ENCODE peak calls at places on chromosomes 6 and 20, in seven cellular contexts. One of them, this sample, is unnamed.

GRCh38 chr6:16103708-16104107 is 25.2 kb upstream of the MYLIP start:
- DNase-seq in neuronal stem cell: no peak
- DNase-seq in astrocyte of the spinal cord: no peak
- DNase-seq in heart left ventricle: no peak
- DNase-seq in cardiac muscle cell: no peak
- DNase-seq in adrenal gland: no peak
- DNase-seq in GM12865: no peak
- DNase-seq in this sample: no peak

GRCh38 chr6:39653631-39654030 is 71.6 kb downstream of the KIF6 start:
- DNase-seq in neuronal stem cell: no peak
- DNase-seq in astrocyte of the spinal cord: no peak
- DNase-seq in heart left ventricle: no peak
- DNase-seq in cardiac muscle cell: no peak
- DNase-seq in adrenal gland: no peak
- DNase-seq in GM12865: no peak
- DNase-seq in this sample: no peak

GRCh38 chr6:132282696-132283095 is 118.6 kb downstream of the MOXD1 start:
- DNase-seq in neuronal stem cell: no peak
- DNase-seq in astrocyte of the spinal cord: no peak
- DNase-seq in heart left ventricle: no peak
- DNase-seq in cardiac muscle cell: no peak
- DNase-seq in adrenal gland: no peak
- DNase-seq in GM12865: no peak
- DNase-seq in this sample: no peak

GRCh38 chr6:4587171-4587570 is 189.0 kb upstream of the CDYL start:
- DNase-seq in neuronal stem cell: no peak
- DNase-seq in astrocyte of the spinal cord: no peak
- DNase-seq in heart left ventricle: no peak
- DNase-seq in cardiac muscle cell: peak; percentile 31
- DNase-seq in adrenal gland: no peak
- DNase-seq in GM12865: no peak
- DNase-seq in this sample: no peak

GRCh38 chr6:90045535-90045934 is 151.3 kb downstream of the GJA10 start:
- DNase-seq in neuronal stem cell: no peak
- DNase-seq in astrocyte of the spinal cord: peak; percentile 53
- DNase-seq in heart left ventricle: no peak
- DNase-seq in cardiac muscle cell: no peak
- DNase-seq in adrenal gland: no peak
- DNase-seq in GM12865: no peak
- DNase-seq in this sample: no peak

GRCh38 chr6:127119361-127120108 is 1.1 kb downstream of the RSPO3 start:
- DNase-seq in neuronal stem cell: peak; percentile 21
- DNase-seq in astrocyte of the spinal cord: no peak
- DNase-seq in heart left ventricle: no peak
- DNase-seq in cardiac muscle cell: no peak
- DNase-seq in adrenal gland: no peak
- DNase-seq in GM12865: peak; percentile 54
- DNase-seq in this sample: peak; percentile 28

GRCh38 chr20:17896247-17896723 is 72.3 kb downstream of the SNX5 start:
- DNase-seq in neuronal stem cell: no peak
- DNase-seq in astrocyte of the spinal cord: no peak
- DNase-seq in heart left ventricle: no peak
- DNase-seq in cardiac muscle cell: peak; percentile 25
- DNase-seq in adrenal gland: peak; percentile 73
- DNase-seq in GM12865: no peak
- DNase-seq in this sample: no peak

GRCh38 chr6:81465859-81466258 is 286.6 kb downstream of the TENT5A start:
- DNase-seq in neuronal stem cell: peak; percentile 1
- DNase-seq in astrocyte of the spinal cord: peak; percentile 30
- DNase-seq in heart left ventricle: no peak
- DNase-seq in cardiac muscle cell: peak; percentile 48
- DNase-seq in adrenal gland: no peak
- DNase-seq in GM12865: peak; percentile 4
- DNase-seq in this sample: peak; percentile 36

GRCh38 chr6:26243132-26243531 is 121.9 kb upstream of the BTN3A2 start:
- DNase-seq in neuronal stem cell: no peak
- DNase-seq in astrocyte of the spinal cord: no peak
- DNase-seq in heart left ventricle: no peak
- DNase-seq in cardiac muscle cell: no peak
- DNase-seq in adrenal gland: no peak
- DNase-seq in GM12865: no peak
- DNase-seq in this sample: no peak

GRCh38 chr20:63755933-63756647 is 16.5 kb downstream of the SLC2A4RG start:
- DNase-seq in neuronal stem cell: no peak
- DNase-seq in astrocyte of the spinal cord: no peak
- DNase-seq in heart left ventricle: no peak
- DNase-seq in cardiac muscle cell: no peak
- DNase-seq in adrenal gland: no peak
- DNase-seq in GM12865: no peak
- DNase-seq in this sample: no peak

GRCh38 chr6:127177929-127178231 is 59.4 kb downstream of the RSPO3 start:
- DNase-seq in neuronal stem cell: no peak
- DNase-seq in astrocyte of the spinal cord: no peak
- DNase-seq in heart left ventricle: no peak
- DNase-seq in cardiac muscle cell: no peak
- DNase-seq in adrenal gland: no peak
- DNase-seq in GM12865: no peak
- DNase-seq in this sample: no peak

GRCh38 chr6:156703719-156704118 is 73.5 kb upstream of the ARID1B start:
- DNase-seq in neuronal stem cell: no peak
- DNase-seq in astrocyte of the spinal cord: no peak
- DNase-seq in heart left ventricle: no peak
- DNase-seq in cardiac muscle cell: peak; percentile 63
- DNase-seq in adrenal gland: no peak
- DNase-seq in GM12865: no peak
- DNase-seq in this sample: no peak

GRCh38 chr20:63070301-63070625 is 63.5 kb upstream of the BHLHE23 start:
- DNase-seq in neuronal stem cell: no peak
- DNase-seq in astrocyte of the spinal cord: no peak
- DNase-seq in heart left ventricle: peak; percentile 19
- DNase-seq in cardiac muscle cell: no peak
- DNase-seq in adrenal gland: no peak
- DNase-seq in GM12865: no peak
- DNase-seq in this sample: no peak

GRCh38 chr6:168937061-168937460 is 316.6 kb downstream of the THBS2 start:
- DNase-seq in neuronal stem cell: no peak
- DNase-seq in astrocyte of the spinal cord: no peak
- DNase-seq in heart left ventricle: no peak
- DNase-seq in cardiac muscle cell: no peak
- DNase-seq in adrenal gland: no peak
- DNase-seq in GM12865: no peak
- DNase-seq in this sample: no peak

GRCh38 chr6:31738048-31738979 is 1.5 kb upstream of the MSH5 start:
- DNase-seq in neuronal stem cell: peak; percentile 27
- DNase-seq in astrocyte of the spinal cord: peak; percentile 91
- DNase-seq in heart left ventricle: peak; percentile 56
- DNase-seq in cardiac muscle cell: peak; percentile 92
- DNase-seq in adrenal gland: peak; percentile 37
- DNase-seq in GM12865: peak; percentile 90
- DNase-seq in this sample: no peak

GRCh38 chr6:30931959-30932645 is at the start of gene SFTA2:
- DNase-seq in neuronal stem cell: no peak
- DNase-seq in astrocyte of the spinal cord: no peak
- DNase-seq in heart left ventricle: no peak
- DNase-seq in cardiac muscle cell: no peak
- DNase-seq in adrenal gland: no peak
- DNase-seq in GM12865: no peak
- DNase-seq in this sample: no peak

GRCh38 chr6:88629838-88630462 is 333.5 kb downstream of the RNGTT start:
- DNase-seq in neuronal stem cell: peak; percentile 3
- DNase-seq in astrocyte of the spinal cord: peak; percentile 52
- DNase-seq in heart left ventricle: no peak
- DNase-seq in cardiac muscle cell: no peak
- DNase-seq in adrenal gland: no peak
- DNase-seq in GM12865: peak; percentile 69
- DNase-seq in this sample: no peak

GRCh38 chr6:131134220-131134831 is 941 bp upstream of the AKAP7 start:
- DNase-seq in neuronal stem cell: no peak
- DNase-seq in astrocyte of the spinal cord: no peak
- DNase-seq in heart left ventricle: no peak
- DNase-seq in cardiac muscle cell: no peak
- DNase-seq in adrenal gland: no peak
- DNase-seq in GM12865: no peak
- DNase-seq in this sample: no peak
- H3K4me3 ChIP-seq in neuronal stem cell: peak overlapping the region; percentile 51
- H3K4me3 ChIP-seq in astrocyte of the spinal cord: no peak overlapping the region
- H3K4me3 ChIP-seq in heart left ventricle: no peak overlapping the region
- H3K4me3 ChIP-seq in cardiac muscle cell: peak overlapping the region; percentile 35
- H3K4me3 ChIP-seq in adrenal gland: no peak overlapping the region
- H3K4me3 ChIP-seq in GM12865: no peak overlapping the region
- H3K4me3 ChIP-seq in this sample: no peak overlapping the region

DNA sequence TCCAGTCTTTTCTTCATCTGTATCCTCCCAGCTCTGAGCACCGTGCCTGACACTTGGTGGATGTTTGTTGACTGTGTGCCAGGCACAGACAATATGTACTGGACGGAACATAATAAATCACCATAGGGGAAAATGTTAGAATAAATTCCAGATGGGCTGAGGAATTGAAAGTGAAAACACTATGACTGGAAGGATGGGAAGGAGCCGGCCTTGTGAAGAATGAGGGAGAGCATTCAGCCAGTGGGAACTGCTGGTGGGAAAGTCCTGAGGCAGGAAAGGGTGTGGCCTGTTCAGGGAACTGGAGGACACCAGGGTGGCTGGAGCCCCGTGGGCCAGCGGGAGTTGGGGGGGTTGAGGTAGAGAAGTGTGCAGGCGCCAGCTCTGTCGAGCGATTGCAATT is 75.4 kb downstream of the MTHFD1L start:
- DNase-seq in neuronal stem cell: no peak
- DNase-seq in astrocyte of the spinal cord: peak; percentile 61
- DNase-seq in heart left ventricle: no peak
- DNase-seq in cardiac muscle cell: no peak
- DNase-seq in adrenal gland: peak; percentile 40
- DNase-seq in GM12865: no peak
- DNase-seq in this sample: no peak
- H3K4me3 ChIP-seq in neuronal stem cell: no peak overlapping the region
- H3K4me3 ChIP-seq in astrocyte of the spinal cord: no peak overlapping the region
- H3K4me3 ChIP-seq in heart left ventricle: no peak overlapping the region
- H3K4me3 ChIP-seq in cardiac muscle cell: no peak overlapping the region
- H3K4me3 ChIP-seq in adrenal gland: no peak overlapping the region
- H3K4me3 ChIP-seq in GM12865: no peak overlapping the region
- H3K4me3 ChIP-seq in this sample: no peak overlapping the region

GRCh38 chr6:106808758-106809157 is 165.8 kb downstream of the CD24 start:
- DNase-seq in neuronal stem cell: no peak
- DNase-seq in astrocyte of the spinal cord: no peak
- DNase-seq in heart left ventricle: no peak
- DNase-seq in cardiac muscle cell: no peak
- DNase-seq in adrenal gland: no peak
- DNase-seq in GM12865: no peak
- DNase-seq in this sample: no peak

GRCh38 chr6:106807946-106808611 is 166.4 kb downstream of the CD24 start:
- DNase-seq in neuronal stem cell: no peak
- DNase-seq in astrocyte of the spinal cord: no peak
- DNase-seq in heart left ventricle: no peak
- DNase-seq in cardiac muscle cell: no peak
- DNase-seq in adrenal gland: no peak
- DNase-seq in GM12865: no peak
- DNase-seq in this sample: no peak

GRCh38 chr6:106805771-106806170 is 168.8 kb downstream of the CD24 start:
- DNase-seq in neuronal stem cell: no peak
- DNase-seq in astrocyte of the spinal cord: no peak
- DNase-seq in heart left ventricle: no peak
- DNase-seq in cardiac muscle cell: no peak
- DNase-seq in adrenal gland: no peak
- DNase-seq in GM12865: no peak
- DNase-seq in this sample: no peak

GRCh38 chr6:106811088-106811686 is 163.3 kb downstream of the CD24 start:
- DNase-seq in neuronal stem cell: no peak
- DNase-seq in astrocyte of the spinal cord: no peak
- DNase-seq in heart left ventricle: no peak
- DNase-seq in cardiac muscle cell: no peak
- DNase-seq in adrenal gland: no peak
- DNase-seq in GM12865: no peak
- DNase-seq in this sample: no peak
- H3K4me3 ChIP-seq in neuronal stem cell: no peak overlapping the region
- H3K4me3 ChIP-seq in astrocyte of the spinal cord: no peak overlapping the region
- H3K4me3 ChIP-seq in heart left ventricle: no peak overlapping the region
- H3K4me3 ChIP-seq in cardiac muscle cell: no peak overlapping the region
- H3K4me3 ChIP-seq in adrenal gland: no peak overlapping the region
- H3K4me3 ChIP-seq in GM12865: no peak overlapping the region
- H3K4me3 ChIP-seq in this sample: no peak overlapping the region

DNA sequence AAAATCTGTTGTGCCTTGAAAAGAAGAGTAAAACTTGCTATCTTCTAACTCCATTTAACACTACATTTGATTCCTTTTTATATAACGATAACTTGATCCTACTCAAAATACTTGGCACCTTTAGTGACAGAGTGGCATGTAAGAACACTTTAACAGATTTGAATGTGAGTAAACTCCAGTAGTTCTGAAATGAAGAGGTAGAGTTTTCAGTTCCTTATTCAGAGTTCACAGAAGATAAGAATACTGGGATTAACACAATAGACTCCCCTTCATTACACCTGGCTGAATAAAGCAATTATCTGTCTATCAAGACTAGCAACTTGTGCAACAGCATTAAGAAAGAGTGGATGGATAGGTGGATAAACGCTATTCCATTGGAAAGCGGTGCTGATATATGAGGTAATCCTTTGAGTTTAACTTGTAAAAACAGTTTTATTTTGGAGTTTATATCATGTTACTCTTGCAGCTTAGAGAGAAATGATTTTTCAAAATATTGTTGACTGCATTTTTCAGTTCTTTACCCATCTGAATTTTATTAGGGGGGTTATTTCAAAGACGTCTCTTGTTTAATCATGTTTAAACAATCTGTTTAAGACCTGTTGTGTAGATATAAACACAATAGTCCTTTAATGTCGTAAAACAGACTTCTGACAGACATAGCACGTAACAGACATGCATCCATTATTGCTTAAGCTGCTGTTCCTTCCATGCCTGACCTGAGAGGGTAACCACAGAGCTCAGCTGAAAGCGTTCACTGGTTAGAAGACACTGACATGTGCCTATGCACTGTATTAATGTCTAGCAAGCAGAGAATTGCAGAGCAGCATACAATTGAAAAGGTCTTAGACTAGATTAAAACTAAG is 102.3 kb upstream of the SUPT3H start:
- DNase-seq in neuronal stem cell: no peak
- DNase-seq in astrocyte of the spinal cord: peak; percentile 86
- DNase-seq in heart left ventricle: no peak
- DNase-seq in cardiac muscle cell: peak; percentile 79
- DNase-seq in adrenal gland: no peak
- DNase-seq in GM12865: peak; percentile 33
- DNase-seq in this sample: no peak
- H3K4me3 ChIP-seq in neuronal stem cell: no peak overlapping the region
- H3K4me3 ChIP-seq in astrocyte of the spinal cord: no peak overlapping the region
- H3K4me3 ChIP-seq in heart left ventricle: peak overlapping the region; percentile 16
- H3K4me3 ChIP-seq in cardiac muscle cell: no peak overlapping the region
- H3K4me3 ChIP-seq in adrenal gland: no peak overlapping the region
- H3K4me3 ChIP-seq in GM12865: no peak overlapping the region
- H3K4me3 ChIP-seq in this sample: no peak overlapping the region